ENCODE peak calls at places on chromosomes 3 and 15, in nine cellular contexts. One of them, this sample, is unnamed.

GRCh38 chr3:13890377-13891016 is 10.6 kb upstream of the WNT7A start:
- DNase-seq in HFFc6: no peak
- DNase-seq in substantia nigra: no peak
- DNase-seq in uterus: no peak
- DNase-seq in HS-5: no peak
- DNase-seq in HCT116: no peak
- DNase-seq in ureter: peak
- DNase-seq in AG09309: no peak
- DNase-seq in activated T-helper 1 cell treated with anti-CD3 and anti-CD28 coated beads, Interleukin-12 subunit alpha, Interleukin-12 subunit beta, Interleukin-2, Interleukin-4 antibody, amounts not matched to agents 30 ng/mL and 10 ng/mL and 1 ng/mL, durations not matched to agents 14 hours and 24 hours and 36 hours: peak
- DNase-seq in this sample: no peak

GRCh38 chr3:53694051-53694450 is 152.2 kb downstream of the CHDH start:
- DNase-seq in uterus: no peak
- DNase-seq in HCT116: no peak
- DNase-seq in activated T-helper 1 cell treated with anti-CD3 and anti-CD28 coated beads, Interleukin-12 subunit alpha, Interleukin-12 subunit beta, Interleukin-2, Interleukin-4 antibody, amounts not matched to agents 30 ng/mL and 10 ng/mL and 1 ng/mL, durations not matched to agents 14 hours and 24 hours and 36 hours: no peak
- DNase-seq in ureter: peak
- DNase-seq in HS-5: no peak
- DNase-seq in HFFc6: no peak
- DNase-seq in AG09309: no peak
- DNase-seq in substantia nigra: no peak
- DNase-seq in this sample: no peak

GRCh38 chr3:133941390-133941789 is 45.7 kb upstream of the RAB6B start:
- DNase-seq in HCT116: no peak
- DNase-seq in HFFc6: no peak
- DNase-seq in ureter: peak
- DNase-seq in uterus: no peak
- DNase-seq in substantia nigra: no peak
- DNase-seq in activated T-helper 1 cell treated with anti-CD3 and anti-CD28 coated beads, Interleukin-12 subunit alpha, Interleukin-12 subunit beta, Interleukin-2, Interleukin-4 antibody, amounts not matched to agents 30 ng/mL and 10 ng/mL and 1 ng/mL, durations not matched to agents 14 hours and 24 hours and 36 hours: no peak
- DNase-seq in AG09309: no peak
- DNase-seq in HS-5: no peak
- DNase-seq in this sample: no peak

GRCh38 chr3:61562042-61562809 is 855 bp downstream of the PTPRG start:
- DNase-seq in ureter: no peak
- DNase-seq in HFFc6: no peak
- DNase-seq in activated T-helper 1 cell treated with anti-CD3 and anti-CD28 coated beads, Interleukin-12 subunit alpha, Interleukin-12 subunit beta, Interleukin-2, Interleukin-4 antibody, amounts not matched to agents 30 ng/mL and 10 ng/mL and 1 ng/mL, durations not matched to agents 14 hours and 24 hours and 36 hours: no peak
- DNase-seq in uterus: no peak
- DNase-seq in AG09309: no peak
- DNase-seq in HS-5: no peak
- DNase-seq in HCT116: no peak
- DNase-seq in substantia nigra: no peak
- DNase-seq in this sample: no peak

GRCh38 chr15:70008697-70009285 is 88.9 kb downstream of the TLE3 start:
- DNase-seq in uterus: no peak
- DNase-seq in ureter: no peak
- DNase-seq in activated T-helper 1 cell treated with anti-CD3 and anti-CD28 coated beads, Interleukin-12 subunit alpha, Interleukin-12 subunit beta, Interleukin-2, Interleukin-4 antibody, amounts not matched to agents 30 ng/mL and 10 ng/mL and 1 ng/mL, durations not matched to agents 14 hours and 24 hours and 36 hours: no peak
- DNase-seq in AG09309: no peak
- DNase-seq in substantia nigra: no peak
- DNase-seq in HS-5: no peak
- DNase-seq in HCT116: no peak
- DNase-seq in HFFc6: no peak
- DNase-seq in this sample: no peak

GRCh38 chr15:64739216-64739976 is 36.0 kb downstream of the RBPMS2 start:
- DNase-seq in uterus: no peak
- DNase-seq in activated T-helper 1 cell treated with anti-CD3 and anti-CD28 coated beads, Interleukin-12 subunit alpha, Interleukin-12 subunit beta, Interleukin-2, Interleukin-4 antibody, amounts not matched to agents 30 ng/mL and 10 ng/mL and 1 ng/mL, durations not matched to agents 14 hours and 24 hours and 36 hours: no peak
- DNase-seq in HCT116: no peak
- DNase-seq in HFFc6: no peak
- DNase-seq in ureter: no peak
- DNase-seq in AG09309: no peak
- DNase-seq in HS-5: no peak
- DNase-seq in substantia nigra: no peak
- DNase-seq in this sample: no peak

GRCh38 chr3:10933021-10933420 is 59.5 kb upstream of the SLC6A1 start:
- DNase-seq in HFFc6: no peak
- DNase-seq in uterus: no peak
- DNase-seq in activated T-helper 1 cell treated with anti-CD3 and anti-CD28 coated beads, Interleukin-12 subunit alpha, Interleukin-12 subunit beta, Interleukin-2, Interleukin-4 antibody, amounts not matched to agents 30 ng/mL and 10 ng/mL and 1 ng/mL, durations not matched to agents 14 hours and 24 hours and 36 hours: no peak
- DNase-seq in HCT116: no peak
- DNase-seq in substantia nigra: no peak
- DNase-seq in AG09309: no peak
- DNase-seq in HS-5: no peak
- DNase-seq in ureter: no peak
- DNase-seq in this sample: no peak

GRCh38 chr3:148223266-148223665 is 474.4 kb upstream of the AGTR1 start:
- DNase-seq in HS-5: no peak
- DNase-seq in uterus: no peak
- DNase-seq in ureter: no peak
- DNase-seq in HFFc6: no peak
- DNase-seq in HCT116: no peak
- DNase-seq in AG09309: peak
- DNase-seq in substantia nigra: no peak
- DNase-seq in activated T-helper 1 cell treated with anti-CD3 and anti-CD28 coated beads, Interleukin-12 subunit alpha, Interleukin-12 subunit beta, Interleukin-2, Interleukin-4 antibody, amounts not matched to agents 30 ng/mL and 10 ng/mL and 1 ng/mL, durations not matched to agents 14 hours and 24 hours and 36 hours: no peak
- DNase-seq in this sample: no peak

GRCh38 chr3:189225431-189225830 is 53.7 kb downstream of the TPRG1 start:
- DNase-seq in AG09309: no peak
- DNase-seq in HS-5: no peak
- DNase-seq in HCT116: no peak
- DNase-seq in activated T-helper 1 cell treated with anti-CD3 and anti-CD28 coated beads, Interleukin-12 subunit alpha, Interleukin-12 subunit beta, Interleukin-2, Interleukin-4 antibody, amounts not matched to agents 30 ng/mL and 10 ng/mL and 1 ng/mL, durations not matched to agents 14 hours and 24 hours and 36 hours: no peak
- DNase-seq in substantia nigra: no peak
- DNase-seq in HFFc6: no peak
- DNase-seq in uterus: no peak
- DNase-seq in ureter: no peak
- DNase-seq in this sample: no peak

GRCh38 chr3:139772539-139773500 is 95.0 kb upstream of the NMNAT3 start:
- DNase-seq in AG09309: peak
- DNase-seq in activated T-helper 1 cell treated with anti-CD3 and anti-CD28 coated beads, Interleukin-12 subunit alpha, Interleukin-12 subunit beta, Interleukin-2, Interleukin-4 antibody, amounts not matched to agents 30 ng/mL and 10 ng/mL and 1 ng/mL, durations not matched to agents 14 hours and 24 hours and 36 hours: no peak
- DNase-seq in ureter: no peak
- DNase-seq in HCT116: no peak
- DNase-seq in uterus: no peak
- DNase-seq in substantia nigra: no peak
- DNase-seq in HFFc6: peak
- DNase-seq in HS-5: peak
- DNase-seq in this sample: no peak

GRCh38 chr3:183502237-183502636 is 53.3 kb downstream of the KLHL6 start:
- DNase-seq in ureter: no peak
- DNase-seq in substantia nigra: no peak
- DNase-seq in HS-5: no peak
- DNase-seq in AG09309: no peak
- DNase-seq in activated T-helper 1 cell treated with anti-CD3 and anti-CD28 coated beads, Interleukin-12 subunit alpha, Interleukin-12 subunit beta, Interleukin-2, Interleukin-4 antibody, amounts not matched to agents 30 ng/mL and 10 ng/mL and 1 ng/mL, durations not matched to agents 14 hours and 24 hours and 36 hours: no peak
- DNase-seq in uterus: no peak
- DNase-seq in HCT116: no peak
- DNase-seq in HFFc6: no peak
- DNase-seq in this sample: no peak

GRCh38 chr15:90710436-90710835 is 6.7 kb upstream of the BLM start:
- DNase-seq in substantia nigra: no peak
- DNase-seq in HS-5: no peak
- DNase-seq in activated T-helper 1 cell treated with anti-CD3 and anti-CD28 coated beads, Interleukin-12 subunit alpha, Interleukin-12 subunit beta, Interleukin-2, Interleukin-4 antibody, amounts not matched to agents 30 ng/mL and 10 ng/mL and 1 ng/mL, durations not matched to agents 14 hours and 24 hours and 36 hours: no peak
- DNase-seq in HFFc6: no peak
- DNase-seq in ureter: no peak
- DNase-seq in AG09309: no peak
- DNase-seq in uterus: no peak
- DNase-seq in HCT116: no peak
- DNase-seq in this sample: no peak

GRCh38 chr3:126932188-126932931 is 50.6 kb upstream of the PLXNA1 start:
- DNase-seq in activated T-helper 1 cell treated with anti-CD3 and anti-CD28 coated beads, Interleukin-12 subunit alpha, Interleukin-12 subunit beta, Interleukin-2, Interleukin-4 antibody, amounts not matched to agents 30 ng/mL and 10 ng/mL and 1 ng/mL, durations not matched to agents 14 hours and 24 hours and 36 hours: no peak
- DNase-seq in HCT116: no peak
- DNase-seq in ureter: no peak
- DNase-seq in AG09309: no peak
- DNase-seq in HS-5: no peak
- DNase-seq in HFFc6: peak
- DNase-seq in uterus: no peak
- DNase-seq in substantia nigra: no peak
- DNase-seq in this sample: no peak

GRCh38 chr3:197202694-197203093 is 95.7 kb downstream of the DLG1 start:
- DNase-seq in substantia nigra: no peak
- DNase-seq in ureter: no peak
- DNase-seq in AG09309: no peak
- DNase-seq in HFFc6: no peak
- DNase-seq in HCT116: no peak
- DNase-seq in HS-5: no peak
- DNase-seq in activated T-helper 1 cell treated with anti-CD3 and anti-CD28 coated beads, Interleukin-12 subunit alpha, Interleukin-12 subunit beta, Interleukin-2, Interleukin-4 antibody, amounts not matched to agents 30 ng/mL and 10 ng/mL and 1 ng/mL, durations not matched to agents 14 hours and 24 hours and 36 hours: no peak
- DNase-seq in uterus: no peak
- DNase-seq in this sample: no peak

GRCh38 chr3:183586477-183586876 is 31.0 kb upstream of the KLHL6 start:
- DNase-seq in activated T-helper 1 cell treated with anti-CD3 and anti-CD28 coated beads, Interleukin-12 subunit alpha, Interleukin-12 subunit beta, Interleukin-2, Interleukin-4 antibody, amounts not matched to agents 30 ng/mL and 10 ng/mL and 1 ng/mL, durations not matched to agents 14 hours and 24 hours and 36 hours: peak
- DNase-seq in uterus: no peak
- DNase-seq in ureter: no peak
- DNase-seq in HS-5: no peak
- DNase-seq in substantia nigra: no peak
- DNase-seq in HCT116: no peak
- DNase-seq in HFFc6: no peak
- DNase-seq in AG09309: no peak
- DNase-seq in this sample: no peak

GRCh38 chr15:37106490-37107001 is 6.2 kb upstream of the MEIS2 start:
- DNase-seq in activated T-helper 1 cell treated with anti-CD3 and anti-CD28 coated beads, Interleukin-12 subunit alpha, Interleukin-12 subunit beta, Interleukin-2, Interleukin-4 antibody, amounts not matched to agents 30 ng/mL and 10 ng/mL and 1 ng/mL, durations not matched to agents 14 hours and 24 hours and 36 hours: no peak
- DNase-seq in substantia nigra: no peak
- DNase-seq in uterus: peak
- DNase-seq in AG09309: no peak
- DNase-seq in HCT116: no peak
- DNase-seq in HS-5: no peak
- DNase-seq in HFFc6: no peak
- DNase-seq in ureter: peak
- DNase-seq in this sample: no peak

GRCh38 chr15:87118424-87118823 is 1038.8 kb downstream of the AGBL1 start:
- DNase-seq in uterus: no peak
- DNase-seq in substantia nigra: no peak
- DNase-seq in HCT116: no peak
- DNase-seq in activated T-helper 1 cell treated with anti-CD3 and anti-CD28 coated beads, Interleukin-12 subunit alpha, Interleukin-12 subunit beta, Interleukin-2, Interleukin-4 antibody, amounts not matched to agents 30 ng/mL and 10 ng/mL and 1 ng/mL, durations not matched to agents 14 hours and 24 hours and 36 hours: no peak
- DNase-seq in HFFc6: no peak
- DNase-seq in AG09309: no peak
- DNase-seq in ureter: no peak
- DNase-seq in HS-5: no peak
- DNase-seq in this sample: no peak

GRCh38 chr15:82942691-82943090 is 9.8 kb downstream of the HOMER2 start:
- DNase-seq in HFFc6: peak
- DNase-seq in HS-5: peak
- DNase-seq in HCT116: peak
- DNase-seq in AG09309: peak
- DNase-seq in activated T-helper 1 cell treated with anti-CD3 and anti-CD28 coated beads, Interleukin-12 subunit alpha, Interleukin-12 subunit beta, Interleukin-2, Interleukin-4 antibody, amounts not matched to agents 30 ng/mL and 10 ng/mL and 1 ng/mL, durations not matched to agents 14 hours and 24 hours and 36 hours: no peak
- DNase-seq in ureter: no peak
- DNase-seq in substantia nigra: no peak
- DNase-seq in uterus: no peak
- DNase-seq in this sample: peak

GRCh38 chr15:56963719-56964118 is 45.3 kb downstream of the TCF12 start:
- DNase-seq in HS-5: no peak
- DNase-seq in AG09309: no peak
- DNase-seq in uterus: no peak
- DNase-seq in ureter: no peak
- DNase-seq in HCT116: no peak
- DNase-seq in substantia nigra: no peak
- DNase-seq in activated T-helper 1 cell treated with anti-CD3 and anti-CD28 coated beads, Interleukin-12 subunit alpha, Interleukin-12 subunit beta, Interleukin-2, Interleukin-4 antibody, amounts not matched to agents 30 ng/mL and 10 ng/mL and 1 ng/mL, durations not matched to agents 14 hours and 24 hours and 36 hours: no peak
- DNase-seq in HFFc6: no peak
- DNase-seq in this sample: no peak

GRCh38 chr3:194184265-194184751 is 48.4 kb downstream of the HES1 start:
- DNase-seq in activated T-helper 1 cell treated with anti-CD3 and anti-CD28 coated beads, Interleukin-12 subunit alpha, Interleukin-12 subunit beta, Interleukin-2, Interleukin-4 antibody, amounts not matched to agents 30 ng/mL and 10 ng/mL and 1 ng/mL, durations not matched to agents 14 hours and 24 hours and 36 hours: no peak
- DNase-seq in substantia nigra: no peak
- DNase-seq in HCT116: no peak
- DNase-seq in HFFc6: no peak
- DNase-seq in AG09309: no peak
- DNase-seq in ureter: no peak
- DNase-seq in uterus: no peak
- DNase-seq in HS-5: no peak
- DNase-seq in this sample: no peak

GRCh38 chr3:4060608-4061007 is 242.6 kb upstream of the SETMAR start:
- DNase-seq in AG09309: no peak
- DNase-seq in HCT116: no peak
- DNase-seq in substantia nigra: no peak
- DNase-seq in activated T-helper 1 cell treated with anti-CD3 and anti-CD28 coated beads, Interleukin-12 subunit alpha, Interleukin-12 subunit beta, Interleukin-2, Interleukin-4 antibody, amounts not matched to agents 30 ng/mL and 10 ng/mL and 1 ng/mL, durations not matched to agents 14 hours and 24 hours and 36 hours: no peak
- DNase-seq in ureter: no peak
- DNase-seq in HFFc6: no peak
- DNase-seq in HS-5: no peak
- DNase-seq in uterus: no peak
- DNase-seq in this sample: no peak

GRCh38 chr3:29525254-29525881 is 244.5 kb downstream of the RBMS3 start:
- DNase-seq in substantia nigra: no peak
- DNase-seq in ureter: peak
- DNase-seq in HS-5: no peak
- DNase-seq in activated T-helper 1 cell treated with anti-CD3 and anti-CD28 coated beads, Interleukin-12 subunit alpha, Interleukin-12 subunit beta, Interleukin-2, Interleukin-4 antibody, amounts not matched to agents 30 ng/mL and 10 ng/mL and 1 ng/mL, durations not matched to agents 14 hours and 24 hours and 36 hours: no peak
- DNase-seq in uterus: peak
- DNase-seq in HCT116: no peak
- DNase-seq in HFFc6: peak
- DNase-seq in AG09309: peak
- DNase-seq in this sample: no peak

GRCh38 chr3:119551525-119552063 is 7.8 kb downstream of the CD80 start:
- DNase-seq in ureter: no peak
- DNase-seq in HCT116: no peak
- DNase-seq in AG09309: no peak
- DNase-seq in uterus: no peak
- DNase-seq in activated T-helper 1 cell treated with anti-CD3 and anti-CD28 coated beads, Interleukin-12 subunit alpha, Interleukin-12 subunit beta, Interleukin-2, Interleukin-4 antibody, amounts not matched to agents 30 ng/mL and 10 ng/mL and 1 ng/mL, durations not matched to agents 14 hours and 24 hours and 36 hours: no peak
- DNase-seq in substantia nigra: no peak
- DNase-seq in HS-5: no peak
- DNase-seq in HFFc6: no peak
- DNase-seq in this sample: no peak

GRCh38 chr3:11784962-11785361 is 61.7 kb downstream of the TAMM41 start:
- DNase-seq in uterus: no peak
- DNase-seq in AG09309: no peak
- DNase-seq in ureter: no peak
- DNase-seq in HFFc6: no peak
- DNase-seq in HS-5: no peak
- DNase-seq in substantia nigra: no peak
- DNase-seq in activated T-helper 1 cell treated with anti-CD3 and anti-CD28 coated beads, Interleukin-12 subunit alpha, Interleukin-12 subunit beta, Interleukin-2, Interleukin-4 antibody, amounts not matched to agents 30 ng/mL and 10 ng/mL and 1 ng/mL, durations not matched to agents 14 hours and 24 hours and 36 hours: peak
- DNase-seq in HCT116: no peak
- DNase-seq in this sample: no peak

GRCh38 chr15:90336705-90337141 is 15.4 kb upstream of the ZNF774 start:
- DNase-seq in HS-5: peak
- DNase-seq in substantia nigra: no peak
- DNase-seq in activated T-helper 1 cell treated with anti-CD3 and anti-CD28 coated beads, Interleukin-12 subunit alpha, Interleukin-12 subunit beta, Interleukin-2, Interleukin-4 antibody, amounts not matched to agents 30 ng/mL and 10 ng/mL and 1 ng/mL, durations not matched to agents 14 hours and 24 hours and 36 hours: no peak
- DNase-seq in uterus: no peak
- DNase-seq in HFFc6: peak
- DNase-seq in HCT116: no peak
- DNase-seq in AG09309: no peak
- DNase-seq in ureter: no peak
- DNase-seq in this sample: no peak

GRCh38 chr15:92523176-92523575 is 129.5 kb downstream of the ST8SIA2 start:
- DNase-seq in AG09309: no peak
- DNase-seq in HS-5: no peak
- DNase-seq in HFFc6: no peak
- DNase-seq in substantia nigra: no peak
- DNase-seq in ureter: no peak
- DNase-seq in HCT116: no peak
- DNase-seq in activated T-helper 1 cell treated with anti-CD3 and anti-CD28 coated beads, Interleukin-12 subunit alpha, Interleukin-12 subunit beta, Interleukin-2, Interleukin-4 antibody, amounts not matched to agents 30 ng/mL and 10 ng/mL and 1 ng/mL, durations not matched to agents 14 hours and 24 hours and 36 hours: no peak
- DNase-seq in uterus: no peak
- DNase-seq in this sample: no peak

GRCh38 chr3:168802761-168803160 is 707.0 kb upstream of the GOLIM4 start:
- DNase-seq in HS-5: no peak
- DNase-seq in HCT116: no peak
- DNase-seq in AG09309: no peak
- DNase-seq in uterus: no peak
- DNase-seq in ureter: no peak
- DNase-seq in activated T-helper 1 cell treated with anti-CD3 and anti-CD28 coated beads, Interleukin-12 subunit alpha, Interleukin-12 subunit beta, Interleukin-2, Interleukin-4 antibody, amounts not matched to agents 30 ng/mL and 10 ng/mL and 1 ng/mL, durations not matched to agents 14 hours and 24 hours and 36 hours: no peak
- DNase-seq in substantia nigra: no peak
- DNase-seq in HFFc6: no peak
- DNase-seq in this sample: no peak

GRCh38 chr3:76361010-76361409 is 575.7 kb upstream of the ZNF717 start:
- DNase-seq in HS-5: no peak
- DNase-seq in HFFc6: no peak
- DNase-seq in ureter: no peak
- DNase-seq in substantia nigra: no peak
- DNase-seq in uterus: no peak
- DNase-seq in HCT116: no peak
- DNase-seq in activated T-helper 1 cell treated with anti-CD3 and anti-CD28 coated beads, Interleukin-12 subunit alpha, Interleukin-12 subunit beta, Interleukin-2, Interleukin-4 antibody, amounts not matched to agents 30 ng/mL and 10 ng/mL and 1 ng/mL, durations not matched to agents 14 hours and 24 hours and 36 hours: no peak
- DNase-seq in AG09309: no peak
- DNase-seq in this sample: no peak

GRCh38 chr3:36401056-36401455 is 20.8 kb downstream of the STAC start:
- DNase-seq in HFFc6: no peak
- DNase-seq in AG09309: no peak
- DNase-seq in substantia nigra: no peak
- DNase-seq in HS-5: no peak
- DNase-seq in activated T-helper 1 cell treated with anti-CD3 and anti-CD28 coated beads, Interleukin-12 subunit alpha, Interleukin-12 subunit beta, Interleukin-2, Interleukin-4 antibody, amounts not matched to agents 30 ng/mL and 10 ng/mL and 1 ng/mL, durations not matched to agents 14 hours and 24 hours and 36 hours: no peak
- DNase-seq in HCT116: no peak
- DNase-seq in ureter: no peak
- DNase-seq in uterus: no peak
- DNase-seq in this sample: no peak